ENCODE peak calls at places on chromosomes 12 and 14, in six cellular contexts. Y, M, D, Z, V and A are unnamed samples.

GRCh38 chr12:6312529-6313325 is 2.2 kb downstream of the PLEKHG6 start:
- DNase-seq in Y (no peak), M (no peak), D (peak), Z (no peak), V (peak), A (peak)

GRCh38 chr14:99604766-99605298 is 825 bp upstream of the CCDC85C start:
- DNase-seq in Y (peak), M (peak), D (peak), Z (no peak), V (no peak), A (peak)

GRCh38 chr12:111546171-111546570 is 52.9 kb downstream of the ATXN2 start:
- DNase-seq in Y (no peak), M (no peak), D (no peak), Z (no peak), V (no peak), A (no peak)

GRCh38 chr12:106118-106561 is 39.6 kb downstream of the IQSEC3 start:
- DNase-seq in Y (no peak), M (no peak), D (peak), Z (no peak), V (no peak), A (peak)

GRCh38 chr12:111161898-111162297 is 207.0 kb downstream of the PHETA1 start:
- DNase-seq in Y (no peak), M (no peak), D (no peak), Z (no peak), V (no peak), A (no peak)

GRCh38 chr12:1926274-1926673 is 7.8 kb upstream of the CACNA2D4 start:
- DNase-seq in Y (no peak), M (no peak), D (no peak), Z (no peak), V (peak), A (no peak)

GRCh38 chr14:90674043-90674670 is 142.1 kb downstream of the TTC7B start:
- DNase-seq in Y (no peak), M (no peak), D (no peak), Z (no peak), V (no peak), A (no peak)

GRCh38 chr12:80373666-80374065 is 70.4 kb upstream of the PTPRQ start:
- DNase-seq in Y (no peak), M (no peak), D (no peak), Z (no peak), V (no peak), A (no peak)

GRCh38 chr14:67533754-67534085 is 630 bp downstream of the PLEKHH1 start:
- DNase-seq in Y (peak), M (no peak), D (no peak), Z (no peak), V (peak), A (no peak)

GRCh38 chr12:29164477-29165163 is 15.5 kb downstream of the FAR2 start:
- DNase-seq in Y (no peak), M (no peak), D (peak), Z (peak), V (no peak), A (peak)

GRCh38 chr12:21559855-21560569 is 33.9 kb downstream of the SPX start:
- DNase-seq in Y (no peak), M (no peak), D (no peak), Z (no peak), V (no peak), A (no peak)

GRCh38 chr12:98228619-98229538 is 286.5 kb upstream of the TMPO start:
- DNase-seq in Y (no peak), M (no peak), D (no peak), Z (no peak), V (no peak), A (no peak)

GRCh38 chr14:25150934-25151790 is 101.2 kb upstream of the STXBP6 start:
- DNase-seq in Y (no peak), M (no peak), D (peak), Z (no peak), V (no peak), A (peak)

GRCh38 chr14:103628221-103628683 is 759 bp upstream of the KLC1 start:
- DNase-seq in Y (peak), M (peak), D (peak), Z (peak), V (peak), A (peak)

GRCh38 chr14:60981626-60982455 is 796 bp downstream of the SLC38A6 start:
- DNase-seq in Y (peak), M (no peak), D (no peak), Z (peak), V (no peak), A (peak)

GRCh38 chr12:19201653-19202052 is 72.1 kb downstream of the PLEKHA5 start:
- DNase-seq in Y (no peak), M (no peak), D (no peak), Z (no peak), V (no peak), A (no peak)

GRCh38 chr14:31678421-31679249 is 117.4 kb downstream of the NUBPL start:
- DNase-seq in Y (no peak), M (no peak), D (no peak), Z (no peak), V (no peak), A (no peak)

GRCh38 chr14:106844608-106845285 is 1318.4 kb downstream of the TMEM121 start:
- DNase-seq in Y (peak), M (peak), D (no peak), Z (no peak), V (peak), A (peak)

GRCh38 chr14:99554184-99554583 is 49.8 kb downstream of the CCDC85C start:
- DNase-seq in Y (peak), M (no peak), D (no peak), Z (no peak), V (no peak), A (no peak)

GRCh38 chr12:113097716-113098427 is 37.7 kb downstream of the RASAL1 start:
- DNase-seq in Y (peak), M (no peak), D (no peak), Z (no peak), V (no peak), A (no peak)

GRCh38 chr12:53223006-53223305 is 9.1 kb downstream of the RARG start:
- DNase-seq in Y (no peak), M (no peak), D (no peak), Z (no peak), V (no peak), A (no peak)

GRCh38 chr14:35366048-35366428 is 38.5 kb downstream of the NFKBIA start:
- DNase-seq in Y (peak), M (no peak), D (no peak), Z (no peak), V (no peak), A (no peak)

GRCh38 chr12:96241484-96242256 is 47.5 kb downstream of the ELK3 start:
- DNase-seq in Y (no peak), M (no peak), D (no peak), Z (no peak), V (peak), A (no peak)

GRCh38 chr12:6062427-6063378 is 61.8 kb downstream of the VWF start:
- DNase-seq in Y (peak), M (peak), D (peak), Z (no peak), V (peak), A (peak)

GRCh38 chr12:31323466-31324115 is 2.4 kb downstream of the SINHCAF start:
- DNase-seq in Y (peak), M (peak), D (peak), Z (no peak), V (peak), A (peak)

GRCh38 chr12:31322651-31323248 is 3.2 kb downstream of the SINHCAF start:
- DNase-seq in Y (peak), M (peak), D (no peak), Z (no peak), V (peak), A (no peak)

GRCh38 chr12:31325524-31325875 is 450 bp downstream of the SINHCAF start:
- DNase-seq in Y (no peak), M (no peak), D (peak), Z (no peak), V (peak), A (peak)

GRCh38 chr12:31324845-31325523 is 966 bp downstream of the SINHCAF start:
- DNase-seq in Y (peak), M (peak), D (peak), Z (no peak), V (peak), A (peak)

DNA sequence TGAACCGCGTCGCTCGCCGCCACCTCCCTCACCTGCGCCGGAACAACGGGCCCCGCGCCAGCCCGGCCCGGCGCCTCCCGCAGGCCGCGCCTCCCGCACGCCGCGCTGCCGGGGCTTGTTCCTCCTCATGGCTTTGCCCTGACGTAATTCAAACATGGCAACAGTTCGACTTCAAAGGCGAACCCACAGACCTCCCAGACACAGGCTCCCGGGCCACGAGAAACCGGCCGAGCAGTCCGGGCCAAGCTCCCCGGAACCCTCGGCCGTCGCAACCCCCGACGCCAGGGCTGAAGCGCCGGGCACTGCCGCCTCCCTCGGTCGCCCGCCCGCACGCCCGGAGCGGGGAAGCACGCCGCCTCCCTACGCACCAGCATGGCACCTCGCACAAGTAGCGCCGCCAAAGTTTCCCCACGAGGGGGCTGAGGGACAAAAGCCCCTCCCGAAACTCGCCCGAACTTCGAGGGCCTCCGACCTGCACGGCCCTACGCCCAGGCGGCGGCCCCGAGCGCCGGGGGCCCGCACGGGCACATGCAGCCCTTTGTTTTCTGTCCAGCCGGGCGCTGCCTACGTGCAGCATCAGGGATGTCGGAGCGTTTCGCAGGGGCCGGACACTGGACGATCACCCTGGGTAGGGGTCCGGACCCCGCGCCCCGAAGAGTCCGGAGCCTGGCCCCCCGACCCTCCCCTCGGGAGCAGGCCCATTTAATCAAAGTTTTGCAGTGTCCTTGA is 1.7 kb downstream of the SINHCAF start:
- DNase-seq in Y (peak), M (peak), D (peak), Z (no peak), V (peak), A (peak)
- TF ChIP-seq CTCF in Y (no peak), M (no peak), D (no peak), Z (no peak), V (no peak), A (peak)

GRCh38 chr14:96583605-96584041 is 81.4 kb downstream of the PAPOLA start:
- DNase-seq in Y (no peak), M (no peak), D (no peak), Z (no peak), V (peak), A (no peak)

GRCh38 chr14:96584907-96585671 is 82.9 kb downstream of the PAPOLA start:
- DNase-seq in Y (no peak), M (no peak), D (no peak), Z (no peak), V (no peak), A (no peak)

GRCh38 chr14:96585672-96586013 is 83.5 kb downstream of the PAPOLA start:
- DNase-seq in Y (no peak), M (no peak), D (no peak), Z (no peak), V (no peak), A (peak)

GRCh38 chr14:96582995-96583394 is 80.8 kb downstream of the PAPOLA start:
- DNase-seq in Y (no peak), M (no peak), D (no peak), Z (no peak), V (no peak), A (peak)

GRCh38 chr14:96584199-96584906 is 82.2 kb downstream of the PAPOLA start:
- DNase-seq in Y (no peak), M (no peak), D (peak), Z (no peak), V (peak), A (peak)
- TF ChIP-seq CTCF in Y (peak), M (no peak), D (peak), Z (peak), V (no peak), A (peak)

DNA sequence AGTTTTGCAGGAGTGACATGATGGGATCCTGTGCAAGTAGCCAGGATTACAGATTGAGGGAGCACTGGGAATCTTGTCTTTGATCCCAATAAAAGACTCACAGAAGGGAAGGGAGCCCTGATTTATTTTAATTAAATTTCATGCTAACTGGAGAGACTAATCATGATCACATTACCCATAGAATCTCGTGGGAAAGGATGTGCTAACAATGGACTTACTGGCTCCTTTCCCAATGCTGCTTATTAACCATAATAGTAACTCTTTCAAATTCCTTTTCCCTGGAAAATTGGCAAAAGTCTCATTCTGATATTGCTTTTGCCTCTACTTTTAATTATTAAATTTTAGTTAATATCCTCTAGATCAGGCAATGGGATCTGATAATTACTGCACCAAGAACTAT is 174.8 kb upstream of the AVPR1A start:
- DNase-seq in Y (no peak), M (no peak), D (no peak), Z (no peak), V (no peak), A (no peak)
- TF ChIP-seq CTCF in Y (no peak), M (no peak), D (no peak), Z (no peak), V (no peak), A (no peak)

GRCh38 chr12:126346087-126346486 is 1280.9 kb downstream of the AACS start:
- DNase-seq in Y (no peak), M (no peak), D (no peak), Z (no peak), V (no peak), A (no peak)
- TF ChIP-seq CTCF in Y (no peak), M (no peak), D (no peak), Z (no peak), V (no peak), A (no peak)

GRCh38 chr14:52650774-52651173 is 44.6 kb downstream of the ERO1A start:
- DNase-seq in Y (no peak), M (no peak), D (no peak), Z (no peak), V (no peak), A (no peak)
- TF ChIP-seq CTCF in Y (no peak), M (no peak), D (no peak), Z (no peak), V (no peak), A (no peak)

GRCh38 chr12:88842314-88842713 is 262.0 kb upstream of the KITLG start:
- DNase-seq in Y (no peak), M (no peak), D (no peak), Z (no peak), V (no peak), A (no peak)
- TF ChIP-seq CTCF in Y (no peak), M (no peak), D (no peak), Z (no peak), V (no peak), A (no peak)

GRCh38 chr14:78737116-78737515 is 566.9 kb downstream of the NRXN3 start:
- DNase-seq in Y (no peak), M (no peak), D (no peak), Z (no peak), V (no peak), A (no peak)
- TF ChIP-seq CTCF in Y (no peak), M (no peak), D (no peak), Z (no peak), V (no peak), A (no peak)

DNA sequence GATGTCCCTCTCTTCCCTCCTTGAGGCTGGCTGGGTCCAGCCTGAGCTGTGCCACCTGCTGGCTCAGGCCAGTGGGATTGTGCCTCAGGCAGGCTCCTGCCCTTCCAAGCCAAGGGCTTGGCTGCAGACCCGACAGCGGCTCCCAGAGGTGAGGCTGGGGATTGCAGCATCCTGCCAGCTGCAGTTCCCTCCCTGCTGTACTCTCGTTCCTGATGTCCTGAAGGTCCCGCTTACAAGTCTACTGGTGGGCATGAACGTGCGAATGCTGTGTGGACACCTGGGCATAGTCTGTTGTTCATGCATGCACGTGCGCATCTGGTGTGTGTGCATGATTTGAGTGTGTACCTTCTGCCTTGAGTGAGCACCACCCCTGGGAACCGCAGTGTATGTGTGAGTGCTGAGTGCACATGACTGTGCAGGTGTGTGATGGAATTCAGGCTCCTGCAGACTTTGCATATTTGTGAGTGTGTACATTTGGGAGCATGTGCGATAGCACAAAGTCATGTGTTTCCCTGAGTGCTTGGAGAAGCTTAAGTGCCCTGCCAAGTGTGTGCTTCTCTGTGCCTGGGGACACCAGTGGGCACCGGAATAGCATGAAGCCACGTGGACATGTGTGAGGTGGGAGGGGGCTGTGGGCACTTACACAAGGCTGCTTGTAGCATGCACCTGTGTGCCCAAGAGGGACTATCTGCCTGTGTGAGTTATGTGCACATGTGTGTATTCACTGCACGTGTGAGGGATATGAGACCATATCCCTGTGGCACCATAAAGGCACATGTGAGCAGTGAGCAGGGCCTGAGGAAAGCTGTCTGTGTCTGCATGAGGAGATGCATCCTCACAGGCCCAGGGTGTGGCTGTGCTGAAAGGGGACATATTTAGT is 19.3 kb upstream of the KRT7 start:
- DNase-seq in Y (peak), M (peak), D (peak), Z (no peak), V (peak), A (peak)
- TF ChIP-seq CTCF in Y (peak), M (peak), D (peak), Z (peak), V (peak), A (peak)